ENCODE peak calls at places on chromosome 15, in eight cellular contexts. C, E, Q, A, W, N, K and V are unnamed samples. For H3K9me3, the result is how much of the 10 kb centered on the place peaks cover.

GRCh38 chr15:39774688-39775267 is 7.9 kb downstream of the FSIP1 start:
- DNase-seq in C (no peak), E (no peak), Q (no peak), A (no peak), W (no peak), N (no peak), K (no peak), V (no peak)

GRCh38 chr15:29268706-29269484 is 727 bp downstream of the NSMCE3 start:
- DNase-seq in C (peak), E (no peak), Q (peak), A (no peak), W (peak), N (peak), K (peak), V (no peak)

GRCh38 chr15:92011611-92012367 is 158.3 kb downstream of the SLCO3A1 start:
- DNase-seq in C (no peak), E (peak), Q (no peak), A (no peak), W (peak), N (peak), K (no peak), V (no peak)

GRCh38 chr15:82901114-82901805 is 51.3 kb downstream of the HOMER2 start:
- DNase-seq in C (no peak), E (no peak), Q (no peak), A (no peak), W (no peak), N (no peak), K (no peak), V (no peak)

GRCh38 chr15:82850731-82851130 is 41.3 kb downstream of the WHAMM start:
- DNase-seq in C (no peak), E (no peak), Q (no peak), A (no peak), W (no peak), N (no peak), K (peak), V (peak)

GRCh38 chr15:98383571-98383970 is 264.8 kb upstream of the IGF1R start:
- DNase-seq in C (no peak), E (no peak), Q (no peak), A (no peak), W (no peak), N (no peak), K (no peak), V (no peak)

GRCh38 chr15:37395100-37395468 is 294.7 kb upstream of the MEIS2 start:
- DNase-seq in C (no peak), E (no peak), Q (no peak), A (no peak), W (no peak), N (no peak), K (no peak), V (no peak)

GRCh38 chr15:70584838-70585706 is 178.3 kb downstream of the UACA start:
- DNase-seq in C (no peak), E (peak), Q (no peak), A (no peak), W (no peak), N (no peak), K (no peak), V (no peak)

GRCh38 chr15:95995375-95996168 is 334.9 kb upstream of the NR2F2 start:
- DNase-seq in C (no peak), E (no peak), Q (no peak), A (no peak), W (peak), N (peak), K (no peak), V (no peak)

GRCh38 chr15:39936187-39936586 is 2.3 kb downstream of the EIF2AK4 start:
- DNase-seq in C (no peak), E (no peak), Q (no peak), A (no peak), W (no peak), N (peak), K (no peak), V (no peak)

GRCh38 chr15:99507732-99508571 is 57.8 kb upstream of the MEF2A start:
- DNase-seq in C (peak), E (no peak), Q (peak), A (no peak), W (peak), N (peak), K (no peak), V (no peak)

GRCh38 chr15:62573856-62574255 is 408.8 kb upstream of the C2CD4B start:
- DNase-seq in C (no peak), E (no peak), Q (no peak), A (no peak), W (no peak), N (no peak), K (no peak), V (no peak)

GRCh38 chr15:65362491-65362890 is 15.3 kb downstream of the IGDCC3 start:
- DNase-seq in C (no peak), E (no peak), Q (no peak), A (no peak), W (no peak), N (no peak), K (no peak), V (peak)

GRCh38 chr15:59587085-59587826 is 24.3 kb upstream of the GCNT3 start:
- DNase-seq in C (no peak), E (no peak), Q (no peak), A (no peak), W (no peak), N (no peak), K (no peak), V (no peak)

GRCh38 chr15:93033434-93034045 is 55.5 kb downstream of the RGMA start:
- DNase-seq in C (no peak), E (no peak), Q (no peak), A (no peak), W (no peak), N (no peak), K (no peak), V (peak)

GRCh38 chr15:73935547-73935946 is 9.3 kb downstream of the LOXL1 start:
- DNase-seq in C (peak), E (no peak), Q (no peak), A (no peak), W (peak), N (peak), K (no peak), V (no peak)

GRCh38 chr15:81097893-81098280 is 36.2 kb upstream of the CFAP161 start:
- DNase-seq in C (peak), E (no peak), Q (no peak), A (no peak), W (peak), N (peak), K (no peak), V (no peak)

GRCh38 chr15:98177950-98178848 is 217.7 kb downstream of the ARRDC4 start:
- DNase-seq in C (no peak), E (peak), Q (peak), A (peak), W (peak), N (peak), K (peak), V (no peak)

GRCh38 chr15:62964251-62964650 is 78.3 kb upstream of the TPM1 start:
- DNase-seq in C (peak), E (no peak), Q (no peak), A (no peak), W (no peak), N (peak), K (no peak), V (peak)

GRCh38 chr15:60933914-60934885 is 294.9 kb downstream of the RORA start:
- DNase-seq in C (no peak), E (no peak), Q (no peak), A (no peak), W (no peak), N (peak), K (no peak), V (no peak)

GRCh38 chr15:36880226-36880912 is 220.0 kb downstream of the MEIS2 start:
- DNase-seq in C (peak), E (no peak), Q (no peak), A (no peak), W (no peak), N (no peak), K (no peak), V (no peak)

GRCh38 chr15:94324835-94325767 is 93.7 kb downstream of the MCTP2 start:
- DNase-seq in C (no peak), E (no peak), Q (no peak), A (no peak), W (no peak), N (no peak), K (no peak), V (no peak)

GRCh38 chr15:90213818-90214204 is 12.7 kb downstream of the SEMA4B start:
- DNase-seq in C (no peak), E (no peak), Q (no peak), A (no peak), W (no peak), N (no peak), K (peak), V (no peak)

GRCh38 chr15:31934821-31935220 is 95.5 kb upstream of the CHRNA7 start:
- DNase-seq in C (no peak), E (no peak), Q (no peak), A (no peak), W (no peak), N (peak), K (no peak), V (no peak)

GRCh38 chr15:62739082-62739481 is 303.5 kb upstream of the TPM1 start:
- DNase-seq in C (no peak), E (peak), Q (no peak), A (no peak), W (no peak), N (peak), K (no peak), V (no peak)

GRCh38 chr15:73954188-73955145 is 28.2 kb downstream of the LOXL1 start:
- DNase-seq in C (no peak), E (no peak), Q (no peak), A (no peak), W (no peak), N (no peak), K (no peak), V (peak)

GRCh38 chr15:101070502-101071273 is 151.5 kb downstream of the LRRK1 start:
- DNase-seq in C (no peak), E (peak), Q (no peak), A (no peak), W (peak), N (peak), K (no peak), V (peak)

GRCh38 chr15:68333775-68334470 is 56.4 kb downstream of the FEM1B start:
- DNase-seq in C (peak), E (no peak), Q (no peak), A (no peak), W (peak), N (peak), K (no peak), V (no peak)

GRCh38 chr15:68337826-68338225 is 60.3 kb downstream of the FEM1B start:
- DNase-seq in C (no peak), E (no peak), Q (no peak), A (no peak), W (no peak), N (peak), K (no peak), V (no peak)

GRCh38 chr15:68334661-68335124 is 57.1 kb downstream of the FEM1B start:
- DNase-seq in C (no peak), E (no peak), Q (no peak), A (no peak), W (peak), N (peak), K (no peak), V (no peak)

GRCh38 chr15:68335251-68335650 is 57.7 kb downstream of the FEM1B start:
- DNase-seq in C (no peak), E (peak), Q (no peak), A (no peak), W (no peak), N (peak), K (peak), V (no peak)

DNA sequence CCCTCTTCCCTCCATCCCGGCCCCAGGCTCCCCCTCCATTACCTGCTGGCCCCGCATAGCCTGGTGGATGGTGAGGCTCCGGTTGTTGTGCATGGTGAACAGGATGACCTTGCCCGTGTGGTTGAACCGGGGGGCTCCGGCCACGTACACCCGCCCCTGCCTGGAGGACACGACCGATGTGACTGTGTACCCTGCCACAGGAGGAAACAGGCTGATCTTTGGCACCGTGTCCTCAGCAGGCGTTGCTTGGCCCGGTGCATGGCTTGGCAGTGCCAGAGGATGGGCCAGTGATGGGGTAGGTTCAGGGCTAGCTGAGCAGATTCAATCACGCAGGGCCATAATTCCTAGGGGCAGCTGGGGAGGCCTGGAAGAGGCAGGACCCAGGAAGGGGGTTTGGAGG is 58.1 kb downstream of the FEM1B start:
- DNase-seq in C (no peak), E (no peak), Q (no peak), A (no peak), W (no peak), N (no peak), K (no peak), V (no peak)
- H3K27ac ChIP-seq in C (no peak), E (no peak), Q (peak), A (no peak), W (no peak), N (no peak), K (no peak), V (no peak)

GRCh38 chr15:25176616-25176923 is 221.8 kb downstream of the SNRPN start:
- DNase-seq in C (peak), E (no peak), Q (no peak), A (peak), W (no peak), N (no peak), K (peak), V (peak)
- H3K9me3 ChIP-seq in C (under half), E (under half), Q (under half), A (under half), W (under half), N (under half), K (under half), V (half or more)

GRCh38 chr15:42940527-42940926 is 19.9 kb upstream of the TTBK2 start:
- DNase-seq in C (no peak), E (no peak), Q (no peak), A (no peak), W (no peak), N (no peak), K (no peak), V (no peak)
- H3K27ac ChIP-seq in C (no peak), E (no peak), Q (no peak), A (no peak), W (no peak), N (no peak), K (no peak), V (no peak)

GRCh38 chr15:23401627-23402026 is 45.4 kb downstream of the GOLGA6L2 start:
- DNase-seq in C (no peak), E (no peak), Q (no peak), A (no peak), W (no peak), N (no peak), K (no peak), V (no peak)

GRCh38 chr15:23397779-23398178 is 43.2 kb downstream of the GOLGA8S start:
- DNase-seq in C (no peak), E (no peak), Q (peak), A (no peak), W (no peak), N (no peak), K (no peak), V (peak)

GRCh38 chr15:23402544-23402943 is 44.5 kb downstream of the GOLGA6L2 start:
- DNase-seq in C (no peak), E (no peak), Q (no peak), A (no peak), W (no peak), N (no peak), K (no peak), V (no peak)

GRCh38 chr15:23402140-23402539 is 44.9 kb downstream of the GOLGA6L2 start:
- DNase-seq in C (no peak), E (no peak), Q (no peak), A (no peak), W (no peak), N (no peak), K (no peak), V (no peak)

GRCh38 chr15:23403550-23403949 is 43.5 kb downstream of the GOLGA6L2 start:
- DNase-seq in C (no peak), E (no peak), Q (peak), A (no peak), W (no peak), N (no peak), K (no peak), V (no peak)
- H3K9me3 ChIP-seq in C (under half), E (under half), Q (under half), A (under half), W (under half), N (under half), K (under half), V (under half)

GRCh38 chr15:75062706-75063105 is 39.3 kb downstream of the PPCDC start:
- DNase-seq in C (no peak), E (no peak), Q (no peak), A (peak), W (no peak), N (no peak), K (no peak), V (peak)
- H3K27ac ChIP-seq in C (no peak), E (no peak), Q (no peak), A (no peak), W (no peak), N (no peak), K (no peak), V (no peak)